ENCODE peak calls at places on chromosomes 5 and 9, in seven cellular contexts. P is ovary, E is IMR-90, Q is A549, H is H1, U is suprapubic skin, K is H54. S is an unnamed sample.

GRCh38 chr5:135537745-135538144 is 2.0 kb upstream of the NEUROG1 start:
- DNase-seq in P (no peak), E (no peak), Q (no peak), H (no peak), U (no peak), K (no peak), S (no peak)

GRCh38 chr5:6708814-6709213 is 4.4 kb upstream of the TENT4A start:
- DNase-seq in P (no peak), E (no peak), Q (no peak), H (no peak), U (no peak), K (no peak), S (no peak)

GRCh38 chr5:169636477-169637084 is 494 bp upstream of the DOCK2 start:
- DNase-seq in P (no peak), E (no peak), Q (no peak), H (no peak), U (no peak), K (no peak), S (no peak)

GRCh38 chr5:64900618-64901017 is 131.9 kb downstream of the CWC27 start:
- DNase-seq in P (no peak), E (peak), Q (no peak), H (no peak), U (no peak), K (no peak), S (no peak)

GRCh38 chr5:172444110-172444510 is 10.2 kb downstream of the SH3PXD2B start:
- DNase-seq in P (no peak), E (peak), Q (no peak), H (no peak), U (peak), K (no peak), S (no peak)

GRCh38 chr5:98504488-98504887 is 269.0 kb upstream of the RGMB start:
- DNase-seq in P (no peak), E (no peak), Q (no peak), H (no peak), U (no peak), K (no peak), S (no peak)

GRCh38 chr5:45694255-45694834 is 1.8 kb downstream of the HCN1 start:
- DNase-seq in P (no peak), E (no peak), Q (no peak), H (no peak), U (no peak), K (no peak), S (peak)

GRCh38 chr5:119386945-119387344 is 31.1 kb downstream of the TNFAIP8 start:
- DNase-seq in P (no peak), E (peak), Q (no peak), H (no peak), U (no peak), K (no peak), S (no peak)

GRCh38 chr5:151880304-151880703 is 44.3 kb downstream of the GLRA1 start:
- DNase-seq in P (no peak), E (no peak), Q (no peak), H (no peak), U (no peak), K (no peak), S (no peak)

GRCh38 chr9:12702160-12702758 is 9.1 kb downstream of the TYRP1 start:
- DNase-seq in P (no peak), E (peak), Q (peak), H (no peak), U (no peak), K (no peak), S (no peak)

GRCh38 chr5:96008987-96009647 is 47.5 kb upstream of the ELL2 start:
- DNase-seq in P (no peak), E (no peak), Q (no peak), H (no peak), U (no peak), K (no peak), S (no peak)

GRCh38 chr5:116494784-116495480 is 79.7 kb downstream of the SEMA6A start:
- DNase-seq in P (no peak), E (no peak), Q (no peak), H (no peak), U (no peak), K (no peak), S (peak)

GRCh38 chr5:95743877-95744276 is 12.7 kb downstream of the RHOBTB3 start:
- DNase-seq in P (no peak), E (no peak), Q (no peak), H (no peak), U (no peak), K (no peak), S (no peak)

GRCh38 chr9:130927995-130928900 is 10.8 kb downstream of the FIBCD1 start:
- DNase-seq in P (no peak), E (peak), Q (peak), H (no peak), U (no peak), K (peak), S (no peak)

GRCh38 chr9:121662896-121663580 is 11.6 kb downstream of the DAB2IP start:
- DNase-seq in P (no peak), E (no peak), Q (no peak), H (no peak), U (no peak), K (no peak), S (no peak)

GRCh38 chr5:35859101-35859661 is 2.5 kb downstream of the IL7R start:
- DNase-seq in P (no peak), E (peak), Q (no peak), H (no peak), U (no peak), K (no peak), S (no peak)

GRCh38 chr9:117622347-117622746 is 81.9 kb upstream of the TLR4 start:
- DNase-seq in P (no peak), E (no peak), Q (no peak), H (no peak), U (no peak), K (no peak), S (peak)

GRCh38 chr5:100841358-100842076 is 61.6 kb downstream of the ST8SIA4 start:
- DNase-seq in P (no peak), E (no peak), Q (no peak), H (no peak), U (no peak), K (no peak), S (no peak)

GRCh38 chr9:130608554-130609122 is 29.3 kb downstream of the FUBP3 start:
- DNase-seq in P (no peak), E (no peak), Q (no peak), H (no peak), U (no peak), K (no peak), S (no peak)

GRCh38 chr5:39714036-39714698 is 289.4 kb upstream of the DAB2 start:
- DNase-seq in P (no peak), E (peak), Q (peak), H (no peak), U (no peak), K (no peak), S (peak)

GRCh38 chr5:73120222-73121108 is at the start of gene TMEM171:
- DNase-seq in P (no peak), E (peak), Q (peak), H (peak), U (no peak), K (peak), S (no peak)
- TF ChIP-seq POLR2A in P (no peak), E (no peak), Q (peak), H (no peak), U (no peak), K (peak), S (no peak)

GRCh38 chr5:158773151-158773550 is 326.6 kb downstream of the EBF1 start:
- DNase-seq in P (no peak), E (no peak), Q (no peak), H (no peak), U (no peak), K (no peak), S (no peak)
- TF ChIP-seq POLR2A in P (no peak), E (no peak), Q (no peak), H (no peak), U (no peak), K (no peak), S (no peak)

GRCh38 chr9:37295178-37295577 is 127.3 kb upstream of the GRHPR start:
- DNase-seq in P (no peak), E (no peak), Q (no peak), H (no peak), U (no peak), K (no peak), S (no peak)

GRCh38 chr9:37300620-37301368 is 121.7 kb upstream of the GRHPR start:
- DNase-seq in P (no peak), E (peak), Q (no peak), H (no peak), U (no peak), K (no peak), S (no peak)

GRCh38 chr9:37295796-37296195 is 126.7 kb upstream of the GRHPR start:
- DNase-seq in P (no peak), E (no peak), Q (peak), H (no peak), U (no peak), K (no peak), S (peak)

GRCh38 chr9:37293664-37294524 is 128.6 kb upstream of the GRHPR start:
- DNase-seq in P (no peak), E (peak), Q (no peak), H (no peak), U (no peak), K (no peak), S (peak)

DNA sequence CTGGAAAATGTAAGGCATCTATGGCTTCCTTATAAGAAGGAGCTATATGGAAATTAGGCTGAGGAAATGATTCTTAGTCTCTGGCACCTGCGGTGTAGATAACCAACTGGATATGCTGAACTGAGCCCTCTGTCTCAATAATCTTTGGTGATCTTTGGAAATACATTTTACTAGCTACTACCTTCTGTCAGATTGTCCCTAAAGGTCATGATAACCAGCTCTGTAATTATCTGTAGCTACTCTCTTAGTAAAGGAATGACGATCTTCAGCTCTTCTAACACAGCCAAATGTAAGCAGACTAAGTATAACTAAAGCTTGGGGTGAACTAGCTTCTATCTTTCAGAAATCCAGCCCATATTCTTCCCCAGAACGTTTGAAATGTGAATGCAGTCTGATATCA is 124.9 kb upstream of the GRHPR start:
- DNase-seq in P (no peak), E (no peak), Q (no peak), H (no peak), U (no peak), K (no peak), S (no peak)
- TF ChIP-seq POLR2A in P (no peak), E (no peak), Q (no peak), H (no peak), U (no peak), K (no peak), S (no peak)

GRCh38 chr5:67290620-67291019 is 94.0 kb upstream of the CD180 start:
- DNase-seq in P (no peak), E (no peak), Q (no peak), H (no peak), U (no peak), K (no peak), S (no peak)
- TF ChIP-seq POLR2A in P (no peak), E (no peak), Q (no peak), H (no peak), U (no peak), K (no peak), S (no peak)

GRCh38 chr5:123036391-123037103 is at the start of gene PPIC:
- DNase-seq in P (peak), E (peak), Q (peak), H (peak), U (peak), K (peak), S (no peak)
- TF ChIP-seq POLR2A in P (peak), E (no peak), Q (peak), H (no peak), U (no peak), K (peak), S (no peak)

DNA sequence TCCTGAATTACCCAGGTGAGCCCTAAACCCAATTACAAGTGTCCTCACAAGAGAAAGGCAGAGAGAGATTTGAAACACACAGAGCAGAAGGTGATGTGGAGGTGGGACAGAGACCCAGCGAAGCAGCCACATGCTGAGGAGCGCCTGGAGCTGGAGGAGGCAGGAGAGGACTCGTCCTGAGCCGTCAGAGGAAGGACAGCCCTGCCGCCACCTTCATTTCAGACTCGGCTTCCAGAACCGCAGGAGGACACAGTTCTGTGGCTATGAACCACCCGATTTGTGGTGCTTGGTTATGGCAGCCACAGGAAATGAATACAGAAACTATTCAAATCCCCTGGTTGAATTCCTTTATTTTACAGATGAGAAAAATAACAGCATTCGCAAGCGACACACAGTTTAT is 16.4 kb upstream of the FBP1 start:
- DNase-seq in P (no peak), E (no peak), Q (no peak), H (no peak), U (no peak), K (no peak), S (peak)
- TF ChIP-seq POLR2A in P (no peak), E (no peak), Q (no peak), H (no peak), U (no peak), K (no peak), S (no peak)

GRCh38 chr5:141525659-141526058 is 36.8 kb downstream of the PCDHGC5 start:
- DNase-seq in P (no peak), E (no peak), Q (no peak), H (no peak), U (no peak), K (no peak), S (no peak)
- TF ChIP-seq POLR2A in P (no peak), E (no peak), Q (no peak), H (no peak), U (no peak), K (no peak), S (no peak)

GRCh38 chr5:74434124-74434899 is 206.2 kb downstream of the ENC1 start:
- DNase-seq in P (no peak), E (no peak), Q (no peak), H (no peak), U (no peak), K (no peak), S (peak)
- TF ChIP-seq POLR2A in P (no peak), E (no peak), Q (no peak), H (no peak), U (no peak), K (no peak), S (no peak)

DNA sequence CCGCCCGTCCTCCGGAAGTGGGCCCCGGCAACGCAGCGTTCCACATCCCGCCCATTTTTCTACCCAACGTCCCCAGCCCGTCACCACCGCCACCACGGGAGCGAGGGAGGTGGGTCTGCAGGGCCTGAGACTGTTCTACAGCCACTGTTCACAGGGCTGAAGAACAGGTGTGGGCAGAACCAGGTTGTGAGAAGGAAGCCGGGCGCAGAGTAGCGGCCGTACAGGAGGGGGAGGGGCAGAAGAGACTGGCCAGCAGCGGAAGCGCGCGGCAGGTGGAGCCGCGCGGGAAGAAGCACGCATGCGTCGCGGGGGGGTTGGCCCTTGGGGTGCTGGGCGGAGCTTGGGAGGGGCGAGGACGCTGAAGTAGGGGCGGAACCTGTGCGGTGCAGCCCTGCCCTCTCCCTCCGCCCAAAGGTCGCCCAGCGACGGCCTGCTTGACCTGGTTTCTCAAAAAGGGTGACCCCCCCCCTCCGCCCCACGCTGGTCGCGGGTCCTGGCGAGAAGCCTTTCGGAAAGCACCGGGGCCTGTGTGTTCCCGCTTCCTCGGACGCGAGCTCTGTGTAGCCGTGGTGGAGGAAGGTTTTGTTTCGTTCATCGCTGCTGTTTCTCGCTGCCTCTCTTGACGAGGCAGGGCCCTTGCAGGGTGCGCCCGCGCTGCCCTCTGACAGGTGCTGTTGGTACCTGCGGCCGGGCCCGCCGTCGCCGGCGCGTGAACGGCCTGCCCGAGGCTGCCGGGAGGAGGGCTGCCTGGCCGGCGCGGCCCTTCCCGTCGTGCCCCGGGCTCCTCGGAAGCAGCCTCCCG is 7.8 kb upstream of the MGAT1 start:
- DNase-seq in P (peak), E (peak), Q (peak), H (peak), U (peak), K (peak), S (peak)
- TF ChIP-seq POLR2A in P (peak), E (peak), Q (no peak), H (peak), U (peak), K (peak), S (peak)

GRCh38 chr9:136833381-136834142 is 8.7 kb upstream of the AJM1 start:
- DNase-seq in P (no peak), E (no peak), Q (no peak), H (no peak), U (no peak), K (no peak), S (no peak)
- TF ChIP-seq POLR2A in P (no peak), E (no peak), Q (no peak), H (no peak), U (no peak), K (no peak), S (no peak)

S was measured in NB4.